ENCODE peak calls at places on chromosome 5, in five cellular contexts. O is HL-60, X is M059J, G is RPMI7951, T is posterior cingulate gyrus. Z is an unnamed sample.

GRCh38 chr5:55226027-55226933 is 835 bp downstream of the MCIDAS start:
- DNase-seq in X (peak), O (peak), G (peak), T (no peak), Z (peak)

GRCh38 chr5:54823006-54823405 is 162.4 kb downstream of the ESM1 start:
- DNase-seq in T (no peak), G (no peak), O (no peak), X (no peak), Z (no peak)

GRCh38 chr5:176750144-176750543 is 60.2 kb upstream of the UNC5A start:
- DNase-seq in O (no peak), X (no peak), G (no peak), T (peak), Z (no peak)

GRCh38 chr5:140348104-140348503 is 1.7 kb upstream of the HBEGF start:
- DNase-seq in O (peak), X (no peak), T (peak), G (no peak), Z (peak)

GRCh38 chr5:122907238-122907637 is 61.8 kb downstream of the SNX24 start:
- DNase-seq in G (peak), O (no peak), T (no peak), X (peak), Z (peak)

GRCh38 chr5:180338001-180338707 is 15.0 kb downstream of the GFPT2 start:
- DNase-seq in X (no peak), T (no peak), G (no peak), O (no peak), Z (no peak)

GRCh38 chr5:126139773-126140172 is 283.4 kb upstream of the GRAMD2B start:
- DNase-seq in T (no peak), O (no peak), G (peak), X (peak), Z (peak)

GRCh38 chr5:15334551-15335302 is 165.3 kb upstream of the FBXL7 start:
- DNase-seq in G (no peak), T (no peak), X (no peak), O (no peak), Z (no peak)

GRCh38 chr5:138448481-138449398 is 9.9 kb downstream of the REEP2 start:
- DNase-seq in X (peak), T (peak), G (peak), O (no peak), Z (no peak)

GRCh38 chr5:69335341-69335975 is 2.9 kb upstream of the CCDC125 start:
- DNase-seq in X (peak), O (peak), T (no peak), G (peak), Z (peak)

GRCh38 chr5:160312139-160312959 is at the start of gene CCNJL:
- DNase-seq in T (peak), G (peak), O (no peak), X (peak), Z (peak)

GRCh38 chr5:179285236-179285635 is 60.0 kb downstream of the ADAMTS2 start:
- DNase-seq in X (no peak), G (no peak), T (peak), O (no peak), Z (no peak)

GRCh38 chr5:112290667-112291066 is 128.4 kb downstream of the EPB41L4A start:
- DNase-seq in X (no peak), G (no peak), T (no peak), O (no peak), Z (no peak)

GRCh38 chr5:162068412-162068811 is 839 bp downstream of the GABRG2 start:
- DNase-seq in X (peak), T (peak), O (peak), G (peak), Z (peak)

GRCh38 chr5:172102913-172103629 is 85.0 kb downstream of the STK10 start:
- DNase-seq in X (peak), G (peak), T (peak), O (no peak), Z (peak)

GRCh38 chr5:17203329-17204132 is 13.9 kb upstream of the BASP1 start:
- DNase-seq in G (peak), O (peak), T (no peak), X (peak), Z (peak)

GRCh38 chr5:135066781-135067430 is 32.9 kb upstream of the PITX1 start:
- DNase-seq in O (no peak), T (no peak), G (no peak), X (no peak), Z (no peak)

GRCh38 chr5:147963948-147964693 is 57.8 kb upstream of the C5orf46 start:
- DNase-seq in X (no peak), T (no peak), O (no peak), G (no peak), Z (no peak)

GRCh38 chr5:56440871-56441740 is 208.0 kb upstream of the ANKRD55 start:
- DNase-seq in G (peak), X (peak), T (no peak), O (peak), Z (peak)

GRCh38 chr5:154058055-154059038 is 19.6 kb downstream of the MFAP3 start:
- DNase-seq in T (no peak), X (peak), G (no peak), O (no peak), Z (no peak)

GRCh38 chr5:160903076-160903475 is 51.1 kb upstream of the ATP10B start:
- DNase-seq in X (no peak), T (no peak), G (no peak), O (no peak), Z (no peak)

GRCh38 chr5:13470975-13471374 is 473.5 kb downstream of the DNAH5 start:
- DNase-seq in O (no peak), X (no peak), G (no peak), T (no peak), Z (no peak)

GRCh38 chr5:5270958-5271605 is 131.0 kb downstream of the ADAMTS16 start:
- DNase-seq in G (peak), X (peak), O (no peak), T (peak), Z (peak)

GRCh38 chr5:40046792-40047191 is 622.0 kb upstream of the DAB2 start:
- DNase-seq in G (peak), T (no peak), X (peak), O (no peak), Z (peak)

GRCh38 chr5:81265101-81265500 is 32.0 kb downstream of the CKMT2 start:
- DNase-seq in O (no peak), X (no peak), G (no peak), T (no peak), Z (no peak)

GRCh38 chr5:39191216-39191615 is 28.1 kb downstream of the FYB1 start:
- DNase-seq in X (no peak), G (no peak), O (no peak), T (no peak), Z (no peak)

GRCh38 chr5:74017112-74017511 is 391.1 kb downstream of the ARHGEF28 start:
- DNase-seq in T (no peak), G (peak), O (no peak), X (peak), Z (peak)